ENCODE peak calls at places on chromosomes 11 and 22, in eight cellular contexts. I, D, A, G, F, P, Y and U are unnamed samples.

GRCh38 chr22:42399315-42400271 is 32.6 kb downstream of the NFAM1 start:
- DNase-seq in I (no peak), D (peak; percentile 58), A (no peak), G (no peak), F (no peak), P (peak; percentile 3), Y (peak; percentile 43), U (no peak)

GRCh38 chr11:15468471-15468870 is 353.7 kb downstream of the INSC start:
- DNase-seq in I (no peak), D (no peak), A (peak; percentile 10), G (no peak), F (no peak), P (no peak), Y (no peak), U (no peak)

GRCh38 chr11:45449036-45449601 is 163.0 kb upstream of the SYT13 start:
- DNase-seq in I (no peak), D (no peak), A (no peak), G (no peak), F (no peak), P (peak; percentile 43), Y (peak; percentile 63), U (no peak)

GRCh38 chr11:105220175-105220574 is 80.6 kb upstream of the CARD18 start:
- DNase-seq in I (no peak), D (no peak), A (no peak), G (no peak), F (no peak), P (no peak), Y (no peak), U (peak; percentile 14)

GRCh38 chr11:57205046-57205671 is 23.4 kb downstream of the LRRC55 start:
- DNase-seq in I (peak; percentile 52), D (no peak), A (peak; percentile 62), G (no peak), F (no peak), P (peak; percentile 59), Y (no peak), U (peak; percentile 15)

GRCh38 chr22:36982136-36982535 is 37.1 kb downstream of the TST start:
- DNase-seq in I (no peak), D (no peak), A (no peak), G (no peak), F (no peak), P (no peak), Y (no peak), U (no peak)

GRCh38 chr11:40877256-40877655 is 582.2 kb downstream of the LRRC4C start:
- DNase-seq in I (no peak), D (no peak), A (no peak), G (no peak), F (peak; percentile 1), P (no peak), Y (no peak), U (peak; percentile 47)

GRCh38 chr22:27880778-27881394 is 38.2 kb downstream of the PITPNB start:
- DNase-seq in I (peak; percentile 42), D (peak; percentile 78), A (peak; percentile 86), G (no peak), F (peak; percentile 56), P (peak; percentile 87), Y (peak; percentile 74), U (peak; percentile 66)

GRCh38 chr22:29886601-29887000 is 3.6 kb downstream of the MTMR3 start:
- DNase-seq in I (no peak), D (no peak), A (no peak), G (no peak), F (no peak), P (peak; percentile 16), Y (no peak), U (no peak)

GRCh38 chr11:92130432-92130831 is 94.2 kb upstream of the FAT3 start:
- DNase-seq in I (no peak), D (no peak), A (peak; percentile 8), G (no peak), F (no peak), P (peak; percentile 57), Y (no peak), U (peak; percentile 89)

GRCh38 chr22:45446216-45446615 is 32.7 kb downstream of the RIBC2 start:
- DNase-seq in I (no peak), D (no peak), A (peak; percentile 44), G (no peak), F (no peak), P (peak; percentile 9), Y (no peak), U (no peak)
- H3K4me3 ChIP-seq in I (no peak overlapping the region), D (no peak overlapping the region), A (no peak overlapping the region), G (no peak overlapping the region), F (no peak overlapping the region), P (no peak overlapping the region), Y (no peak overlapping the region), U (no peak overlapping the region)

GRCh38 chr11:75563978-75564552 is 2.0 kb downstream of the SERPINH1 start:
- DNase-seq in I (no peak), D (no peak), A (peak; percentile 92), G (no peak), F (peak; percentile 45), P (peak; percentile 91), Y (peak; percentile 61), U (no peak)
- H3K36me3 ChIP-seq in I (peaks cover 27% of the 10 kb centered on the region), D (peaks cover 3% of the 10 kb centered on the region), A (peaks cover 44% of the 10 kb centered on the region), G (peaks cover 33% of the 10 kb centered on the region), F (peaks cover 11% of the 10 kb centered on the region), P (peaks cover 29% of the 10 kb centered on the region), Y (no peaks in the 10 kb centered on the region), U (peaks cover 20% of the 10 kb centered on the region)

GRCh38 chr11:26297179-26297970 is 34.6 kb upstream of the ANO3 start:
- DNase-seq in I (peak; percentile 63), D (peak; percentile 50), A (peak; percentile 75), G (no peak), F (peak; percentile 58), P (peak; percentile 85), Y (no peak), U (peak; percentile 73)
- TF ChIP-seq CTCF in I (peak; percentile 84), D (no peak), A (peak; percentile 77), G (peak; percentile 60), F (peak; percentile 72), P (peak; percentile 69), Y (no peak), U (peak; percentile 59)

DNA sequence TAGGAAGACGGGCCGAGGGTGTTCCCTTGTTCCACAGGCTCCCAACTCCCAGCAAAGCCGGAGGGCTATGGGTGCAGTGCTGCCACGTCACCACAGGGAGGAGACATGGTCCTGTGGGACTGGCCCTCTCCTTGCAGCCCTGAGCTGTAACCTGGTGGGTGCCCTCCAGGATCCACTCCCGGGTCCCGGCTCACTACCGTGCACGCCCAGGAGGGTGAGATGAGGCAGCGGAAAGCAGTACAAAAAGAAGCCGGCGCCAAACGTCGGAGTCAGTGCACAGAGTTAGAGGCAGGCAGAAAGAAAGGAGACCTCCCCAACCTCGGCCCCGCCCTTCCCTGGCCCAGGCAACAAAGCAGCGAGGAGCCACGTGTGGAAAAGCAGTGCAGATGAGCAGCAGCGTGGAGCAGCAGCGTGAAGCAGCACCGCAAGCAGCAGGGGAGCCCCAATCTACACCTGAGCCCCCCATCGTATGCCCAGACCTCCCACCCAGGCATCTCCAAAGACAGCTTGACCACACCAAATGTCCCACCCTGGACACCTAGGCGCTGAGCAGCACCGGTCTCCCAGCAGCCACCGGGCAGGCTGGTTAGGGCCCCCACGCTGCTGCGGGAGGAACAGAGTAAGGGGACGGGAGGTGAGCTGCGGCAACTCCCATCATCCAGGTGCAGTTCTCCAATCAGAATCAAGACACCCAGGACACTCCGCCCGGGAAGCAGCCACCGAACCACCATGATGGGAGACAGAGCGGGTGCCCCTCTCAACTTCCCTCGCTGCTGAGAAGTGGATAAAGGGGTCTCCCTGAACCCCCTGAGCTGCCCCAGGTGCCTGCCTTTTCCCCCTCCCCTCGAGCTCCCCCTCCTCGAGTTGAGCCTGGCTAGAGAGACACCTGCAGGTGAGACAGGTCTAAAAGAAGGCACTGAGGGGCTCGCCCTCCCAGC is 28.8 kb downstream of the IGSF9B start:
- DNase-seq in I (no peak), D (peak; percentile 76), A (peak; percentile 39), G (peak; percentile 31), F (peak; percentile 36), P (peak; percentile 72), Y (peak; percentile 80), U (peak; percentile 35)
- H3K4me3 ChIP-seq in I (no peak overlapping the region), D (no peak overlapping the region), A (no peak overlapping the region), G (peak overlapping the region; percentile 21), F (no peak overlapping the region), P (no peak overlapping the region), Y (no peak overlapping the region), U (no peak overlapping the region)

GRCh38 chr11:78213526-78214330 is 25.0 kb downstream of the USP35 start:
- DNase-seq in I (no peak), D (no peak), A (no peak), G (no peak), F (no peak), P (no peak), Y (no peak), U (no peak)
- H3K36me3 ChIP-seq in I (peaks cover 3% of the 10 kb centered on the region), D (no peaks in the 10 kb centered on the region), A (peaks cover 58% of the 10 kb centered on the region), G (peaks cover 83% of the 10 kb centered on the region), F (peaks cover 9% of the 10 kb centered on the region), P (peaks cover 15% of the 10 kb centered on the region), Y (peaks cover 5% of the 10 kb centered on the region), U (no peaks in the 10 kb centered on the region)

GRCh38 chr11:19656140-19656541 is 56.5 kb upstream of the NAV2 start:
- DNase-seq in I (no peak), D (no peak), A (no peak), G (no peak), F (no peak), P (no peak), Y (no peak), U (no peak)
- TF ChIP-seq CTCF in I (no peak), D (no peak), A (no peak), G (no peak), F (no peak), P (no peak), Y (no peak), U (no peak)